ENCODE peak calls at places on chromosomes 11 and 22, in five cellular contexts. R, Z, T, I and W are unnamed samples.

GRCh38 chr11:10032991-10033390 is 261.0 kb downstream of the SBF2 start:
- DNase-seq in R (no peak), Z (peak), T (no peak), I (no peak), W (no peak)

GRCh38 chr22:50200333-50201190 is at the start of gene SELENOO:
- DNase-seq in R (peak), Z (peak), T (peak), I (peak), W (peak)

GRCh38 chr11:60950933-60951610 is 904 bp downstream of the SLC15A3 start:
- DNase-seq in R (no peak), Z (no peak), T (no peak), I (peak), W (peak)

GRCh38 chr11:46264976-46265375 is 12.5 kb upstream of the CREB3L1 start:
- DNase-seq in R (no peak), Z (no peak), T (no peak), I (no peak), W (no peak)

GRCh38 chr11:28674432-28675076 is 566.4 kb downstream of the METTL15 start:
- DNase-seq in R (peak), Z (peak), T (peak), I (peak), W (peak)

GRCh38 chr22:45096256-45096907 is 67.3 kb upstream of the NUP50 start:
- DNase-seq in R (peak), Z (peak), T (no peak), I (peak), W (peak)

GRCh38 chr22:29757096-29757495 is 9.7 kb downstream of the ZMAT5 start:
- DNase-seq in R (no peak), Z (no peak), T (no peak), I (no peak), W (no peak)

GRCh38 chr11:64007629-64008282 is 21.5 kb downstream of the OTUB1 start:
- DNase-seq in R (no peak), Z (no peak), T (no peak), I (peak), W (peak)

GRCh38 chr22:20750461-20751184 is 23.3 kb upstream of the SERPIND1 start:
- DNase-seq in R (no peak), Z (peak), T (no peak), I (no peak), W (peak)

GRCh38 chr11:70099578-70100282 is 21.6 kb downstream of the ANO1 start:
- DNase-seq in R (no peak), Z (peak), T (no peak), I (no peak), W (peak)

GRCh38 chr11:88447285-88447684 is 109.7 kb upstream of the CTSC start:
- DNase-seq in R (no peak), Z (no peak), T (no peak), I (no peak), W (no peak)

GRCh38 chr11:74321487-74322188 is 10.2 kb upstream of the P4HA3 start:
- DNase-seq in R (no peak), Z (peak), T (no peak), I (no peak), W (no peak)

GRCh38 chr22:24548812-24549211 is 6.1 kb downstream of the GUCD1 start:
- DNase-seq in R (no peak), Z (no peak), T (no peak), I (no peak), W (no peak)

GRCh38 chr11:77063407-77063806 is 3.4 kb upstream of the CAPN5 start:
- DNase-seq in R (no peak), Z (no peak), T (no peak), I (no peak), W (no peak)

GRCh38 chr22:21972293-21972779 is 10.3 kb downstream of the TOP3B start:
- DNase-seq in R (no peak), Z (peak), T (no peak), I (peak), W (peak)

GRCh38 chr11:108561535-108561991 is 32.0 kb downstream of the EXPH5 start:
- DNase-seq in R (no peak), Z (peak), T (no peak), I (no peak), W (peak)

GRCh38 chr11:8097062-8097814 is 16.2 kb downstream of the TUB start:
- DNase-seq in R (no peak), Z (no peak), T (no peak), I (no peak), W (no peak)

GRCh38 chr11:121652982-121653381 is 200.2 kb upstream of the SORL1-AS1 start:
- DNase-seq in R (no peak), Z (no peak), T (no peak), I (no peak), W (no peak)

GRCh38 chr11:123227763-123228488 is 32.9 kb upstream of the CLMP start:
- DNase-seq in R (no peak), Z (no peak), T (no peak), I (no peak), W (no peak)

GRCh38 chr11:371716-372590 is 2.7 kb downstream of the B4GALNT4 start:
- DNase-seq in R (no peak), Z (no peak), T (no peak), I (no peak), W (no peak)

GRCh38 chr11:69492201-69492991 is 10.9 kb downstream of the LINC01488 start:
- DNase-seq in R (no peak), Z (peak), T (no peak), I (no peak), W (peak)

GRCh38 chr11:75337195-75337654 is 14.2 kb downstream of the ARRB1 start:
- DNase-seq in R (no peak), Z (peak), T (no peak), I (no peak), W (peak)

GRCh38 chr11:61752117-61752924 is at the start of gene MYRF:
- DNase-seq in R (peak), Z (peak), T (no peak), I (peak), W (peak)

GRCh38 chr11:592501-592900 is 16.2 kb downstream of the PHRF1 start:
- DNase-seq in R (no peak), Z (no peak), T (no peak), I (no peak), W (no peak)

GRCh38 chr11:73191151-73191550 is 26.9 kb upstream of the P2RY2 start:
- DNase-seq in R (no peak), Z (no peak), T (no peak), I (no peak), W (no peak)

GRCh38 chr11:103850419-103851165 is 185.8 kb upstream of the DDI1 start:
- DNase-seq in R (no peak), Z (peak), T (no peak), I (no peak), W (no peak)

GRCh38 chr11:59616396-59616982 is 915 bp upstream of the OSBP start:
- DNase-seq in R (no peak), Z (no peak), T (no peak), I (no peak), W (no peak)

DNA sequence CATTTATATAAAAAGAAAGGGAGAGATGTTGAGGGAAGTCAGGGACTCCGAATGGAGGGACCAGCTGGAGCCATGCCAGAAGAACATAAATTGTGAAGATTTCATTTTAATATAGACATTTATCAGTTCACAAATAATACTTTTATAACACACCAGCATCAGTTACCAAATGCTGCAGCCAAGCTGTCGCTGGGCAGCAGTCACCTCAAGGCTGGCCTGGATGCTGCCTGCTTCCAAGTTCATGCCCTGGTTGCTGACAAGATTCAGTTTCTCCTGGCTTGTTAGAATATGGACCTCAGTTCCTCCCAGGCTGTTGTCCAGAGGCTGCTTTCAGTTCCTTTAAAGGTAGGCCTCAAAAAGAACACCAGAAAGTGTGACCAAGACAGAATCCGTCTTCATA is 30.8 kb upstream of the ALDH3B2 start:
- DNase-seq in R (no peak), Z (no peak), T (no peak), I (no peak), W (no peak)
- H2BK15ac ChIP-seq in R (no peak), Z (no peak), T (no peak), I (no peak), W (no peak)

DNA sequence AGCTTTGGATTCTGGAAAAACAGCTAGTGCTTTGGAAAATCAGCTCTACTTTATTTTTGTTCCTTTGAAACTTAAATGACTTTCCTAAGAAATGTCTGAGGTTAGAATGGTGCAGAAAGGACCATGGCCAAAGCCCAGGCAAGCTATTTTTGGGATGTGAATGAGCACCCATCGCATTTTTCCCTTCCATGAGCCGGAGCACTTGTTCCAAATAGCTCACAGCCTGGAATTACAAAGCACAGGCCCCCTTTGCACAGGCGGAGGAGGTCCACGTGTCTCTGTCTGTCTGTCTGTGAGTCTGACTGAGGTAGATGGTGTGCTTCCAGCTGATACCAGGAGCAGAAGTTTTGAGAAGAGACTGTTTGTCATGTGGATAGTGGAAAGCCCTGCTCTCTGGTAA is 50.7 kb downstream of the MICAL2 start:
- DNase-seq in R (no peak), Z (no peak), T (no peak), I (no peak), W (no peak)
- H3K14ac ChIP-seq in R (no peak), Z (peak), T (no peak), I (no peak), W (no peak)

GRCh38 chr22:35352214-35353111 is 28.4 kb upstream of the HMOX1 start:
- DNase-seq in R (no peak), Z (no peak), T (no peak), I (peak), W (no peak)

GRCh38 chr22:35354068-35354467 is 26.8 kb upstream of the HMOX1 start:
- DNase-seq in R (no peak), Z (no peak), T (no peak), I (no peak), W (no peak)

GRCh38 chr22:35355744-35356420 is 25.0 kb upstream of the HMOX1 start:
- DNase-seq in R (no peak), Z (peak), T (no peak), I (no peak), W (no peak)

GRCh38 chr22:35350539-35351503 is 30.1 kb upstream of the HMOX1 start:
- DNase-seq in R (peak), Z (peak), T (peak), I (peak), W (peak)

GRCh38 chr22:35353318-35353717 is 27.6 kb upstream of the HMOX1 start:
- DNase-seq in R (no peak), Z (no peak), T (no peak), I (no peak), W (no peak)
- H3K9ac ChIP-seq in R (no peak), Z (no peak), T (no peak), I (no peak), W (peak)

GRCh38 chr11:124662111-124662510 is 11.4 kb downstream of the SIAE start:
- DNase-seq in R (no peak), Z (no peak), T (no peak), I (no peak), W (no peak)

GRCh38 chr11:124657922-124658321 is 15.6 kb downstream of the SIAE start:
- DNase-seq in R (no peak), Z (no peak), T (no peak), I (no peak), W (no peak)

GRCh38 chr11:124656759-124657627 is 16.5 kb downstream of the SIAE start:
- DNase-seq in R (no peak), Z (peak), T (no peak), I (peak), W (peak)

GRCh38 chr11:124661553-124661952 is 12.0 kb downstream of the SIAE start:
- DNase-seq in R (no peak), Z (no peak), T (no peak), I (no peak), W (no peak)
- H2BK15ac ChIP-seq in R (no peak), Z (no peak), T (no peak), I (no peak), W (no peak)

GRCh38 chr11:113242060-113242459 is 72.3 kb upstream of the TTC12 start:
- DNase-seq in R (no peak), Z (no peak), T (no peak), I (no peak), W (no peak)

GRCh38 chr11:113247231-113247630 is 67.2 kb upstream of the TTC12 start:
- DNase-seq in R (no peak), Z (no peak), T (no peak), I (no peak), W (no peak)

GRCh38 chr11:113242767-113243397 is 71.5 kb upstream of the TTC12 start:
- DNase-seq in R (no peak), Z (peak), T (no peak), I (peak), W (peak)

GRCh38 chr11:113248702-113249490 is 65.5 kb upstream of the TTC12 start:
- DNase-seq in R (no peak), Z (no peak), T (no peak), I (no peak), W (no peak)

DNA sequence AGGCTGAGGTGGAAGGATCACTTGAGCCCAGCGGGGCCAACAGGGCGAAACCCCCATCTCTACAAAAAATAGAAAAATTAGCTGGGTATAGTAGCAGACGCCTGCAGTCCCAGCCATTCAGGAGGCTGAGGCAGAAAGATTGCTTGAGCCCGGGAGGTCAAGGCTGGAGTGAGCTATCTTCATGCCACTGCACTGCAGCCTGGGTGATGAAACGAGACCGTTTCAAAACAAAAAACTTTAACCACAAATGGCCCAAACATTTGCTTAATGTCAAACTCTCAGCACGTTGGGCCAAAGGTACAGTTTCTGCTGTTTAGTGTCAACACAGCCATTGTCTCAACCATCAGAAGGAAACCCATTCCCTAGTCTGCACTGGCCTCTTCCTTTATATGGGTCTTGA is 69.2 kb upstream of the TTC12 start:
- DNase-seq in R (no peak), Z (no peak), T (no peak), I (no peak), W (no peak)
- H3K14ac ChIP-seq in R (no peak), Z (no peak), T (no peak), I (no peak), W (no peak)

DNA sequence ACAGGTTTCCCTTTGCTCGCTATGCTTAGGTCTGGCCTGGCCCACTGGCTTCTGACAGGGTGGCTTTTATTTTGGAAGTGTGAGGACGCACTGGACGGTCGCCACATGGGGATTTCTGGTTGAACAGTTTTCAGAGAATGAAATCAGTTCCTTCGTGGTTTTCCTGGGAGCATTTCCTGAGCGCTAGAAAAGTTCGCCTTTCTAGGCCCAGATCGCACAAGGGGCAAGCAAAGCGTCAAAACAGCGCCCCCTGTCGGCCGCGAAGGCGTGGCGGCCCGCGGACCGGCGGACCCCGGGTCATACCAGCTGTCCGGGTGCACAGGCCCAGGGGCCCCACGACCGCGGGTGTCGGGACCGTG is 12.7 kb upstream of the CYP2R1 start:
- DNase-seq in R (no peak), Z (peak), T (no peak), I (peak), W (peak)
- H3K9ac ChIP-seq in R (peak), Z (no peak), T (peak), I (no peak), W (peak)